ENCODE peak calls at places on chromosomes 6 and 20, in seven cellular contexts. A is choroid plexus epithelial cell; W is heart left ventricle; S is lower lobe of right lung; G is adrenal gland; Y is kidney epithelial cell; Q is CD8-positive, alpha-beta T cell. Z is an unnamed sample.

GRCh38 chr20:1700990-1701389 is 43.4 kb upstream of the SIRPG start:
- DNase-seq in Y (no peak), G (no peak), Q (no peak), A (peak; percentile 20), W (no peak), S (no peak), Z (no peak)

GRCh38 chr20:45279992-45280391 is 25.6 kb upstream of the SLPI start:
- DNase-seq in W (no peak), Q (no peak), A (no peak), S (no peak), Y (no peak), G (no peak), Z (no peak)

GRCh38 chr6:21354805-21355238 is 238.7 kb upstream of the SOX4 start:
- DNase-seq in W (no peak), G (no peak), S (no peak), Q (no peak), A (peak; percentile 68), Y (no peak), Z (no peak)

GRCh38 chr20:13322621-13323020 is 101.5 kb downstream of the ISM1 start:
- DNase-seq in A (no peak), Y (no peak), Q (no peak), S (no peak), G (no peak), W (no peak), Z (no peak)

GRCh38 chr6:4130357-4130987 is 4.9 kb downstream of the ECI2 start:
- DNase-seq in Y (no peak), A (no peak), G (peak; percentile 65), S (peak; percentile 73), W (no peak), Q (no peak), Z (peak; percentile 10)

GRCh38 chr6:169250660-169251059 is 3.0 kb downstream of the THBS2 start:
- DNase-seq in W (peak; percentile 14), Y (peak; percentile 44), S (no peak), Q (no peak), A (peak; percentile 90), G (peak; percentile 27), Z (no peak)

GRCh38 chr6:147384737-147385710 is 123.5 kb upstream of the SAMD5 start:
- DNase-seq in W (no peak), Y (no peak), G (no peak), Q (no peak), A (no peak), S (no peak), Z (no peak)

GRCh38 chr6:113495521-113495920 is 361.6 kb upstream of the MARCKS start:
- DNase-seq in W (no peak), A (peak; percentile 79), Q (no peak), Y (peak; percentile 39), S (no peak), G (no peak), Z (no peak)

GRCh38 chr6:130655586-130655985 is 171.6 kb upstream of the SMLR1 start:
- DNase-seq in A (no peak), S (no peak), Y (no peak), Q (no peak), G (no peak), W (no peak), Z (no peak)

GRCh38 chr20:44073011-44073674 is 113.8 kb downstream of the JPH2 start:
- DNase-seq in S (no peak), A (no peak), Y (no peak), G (no peak), Q (no peak), W (no peak), Z (no peak)

GRCh38 chr6:112480551-112480950 is 133.4 kb downstream of the RFPL4B start:
- DNase-seq in Q (no peak), G (no peak), W (no peak), A (peak; percentile 35), S (no peak), Y (peak; percentile 35), Z (no peak)

GRCh38 chr20:13788167-13788834 is 3.5 kb downstream of the NDUFAF5 start:
- DNase-seq in G (no peak), S (no peak), A (peak; percentile 90), Q (peak; percentile 28), Y (no peak), W (no peak), Z (peak; percentile 69)

GRCh38 chr6:56690519-56691200 is 48.0 kb upstream of the DST start:
- DNase-seq in A (peak; percentile 82), G (no peak), Y (no peak), W (no peak), S (no peak), Q (no peak), Z (no peak)

GRCh38 chr6:71466362-71466761 is 177.8 kb downstream of the OGFRL1 start:
- DNase-seq in Y (no peak), W (no peak), A (peak; percentile 61), Q (no peak), S (no peak), G (no peak), Z (no peak)

GRCh38 chr6:35183281-35183680 is 30.5 kb upstream of the SCUBE3 start:
- DNase-seq in G (no peak), S (no peak), Y (no peak), A (no peak), Q (no peak), W (no peak), Z (no peak)

GRCh38 chr6:22892452-22892851 is 323.1 kb downstream of the HDGFL1 start:
- DNase-seq in S (no peak), A (peak; percentile 98), G (no peak), Q (no peak), Y (peak; percentile 95), W (no peak), Z (no peak)

GRCh38 chr6:44061375-44062104 is 65.7 kb downstream of the MRPL14 start:
- DNase-seq in Y (no peak), W (no peak), Q (no peak), S (no peak), A (peak; percentile 68), G (no peak), Z (no peak)

GRCh38 chr6:30158475-30159025 is 2.5 kb downstream of the TRIM10 start:
- DNase-seq in A (no peak), S (no peak), Y (no peak), Q (no peak), W (no peak), G (no peak), Z (no peak)

GRCh38 chr20:2741881-2742280 is 49.3 kb downstream of the EBF4 start:
- DNase-seq in A (no peak), S (no peak), G (no peak), Y (no peak), W (no peak), Q (peak; percentile 31), Z (no peak)

GRCh38 chr20:39117486-39117885 is 155.3 kb downstream of the DHX35 start:
- DNase-seq in S (no peak), Y (peak; percentile 35), G (peak; percentile 56), Q (no peak), A (peak; percentile 54), W (no peak), Z (no peak)

GRCh38 chr6:111773501-111774345 is 99.5 kb downstream of the FYN start:
- DNase-seq in W (no peak), Q (no peak), Y (no peak), A (no peak), G (no peak), S (no peak), Z (no peak)

GRCh38 chr20:53874706-53875105 is 195.7 kb downstream of the BCAS1 start:
- DNase-seq in G (no peak), W (no peak), Q (no peak), A (no peak), Y (no peak), S (no peak), Z (no peak)

GRCh38 chr20:53874104-53874503 is 196.3 kb downstream of the BCAS1 start:
- DNase-seq in W (no peak), G (no peak), Q (no peak), Y (no peak), S (no peak), A (no peak), Z (no peak)

GRCh38 chr20:53872561-53873248 is 197.7 kb downstream of the BCAS1 start:
- DNase-seq in A (peak; percentile 39), Q (peak; percentile 66), W (no peak), S (no peak), G (no peak), Y (no peak), Z (no peak)

GRCh38 chr20:53872081-53872541 is 198.3 kb downstream of the BCAS1 start:
- DNase-seq in A (peak; percentile 31), Q (no peak), S (no peak), W (no peak), G (no peak), Y (no peak), Z (peak; percentile 57)

GRCh38 chr20:53873249-53873642 is 197.1 kb downstream of the BCAS1 start:
- DNase-seq in G (no peak), Q (peak; percentile 41), S (no peak), Y (no peak), A (no peak), W (no peak), Z (no peak)
- H3K4me3 ChIP-seq in G (no peak overlapping the region), Q (peak overlapping the region; percentile 56), S (no peak overlapping the region), Y (no peak overlapping the region), A (peak overlapping the region; percentile 31), W (no peak overlapping the region), Z (no peak overlapping the region)

GRCh38 chr20:10511166-10511506 is 76.0 kb downstream of the SLX4IP start:
- DNase-seq in A (no peak), G (no peak), S (no peak), W (no peak), Y (no peak), Q (no peak), Z (no peak)
- H3K4me3 ChIP-seq in A (no peak overlapping the region), G (no peak overlapping the region), S (no peak overlapping the region), W (no peak overlapping the region), Y (no peak overlapping the region), Q (no peak overlapping the region), Z (no peak overlapping the region)

GRCh38 chr6:38612386-38612965 is 27.3 kb downstream of the BTBD9 start:
- DNase-seq in Q (no peak), W (no peak), A (peak; percentile 17), S (no peak), Y (no peak), G (no peak), Z (peak; percentile 55)

GRCh38 chr6:38604700-38605099 is 35.0 kb downstream of the BTBD9 start:
- DNase-seq in Q (no peak), A (peak; percentile 65), S (peak; percentile 52), Y (peak; percentile 7), G (no peak), W (no peak), Z (no peak)

GRCh38 chr6:38610050-38610619 is 29.6 kb downstream of the BTBD9 start:
- DNase-seq in Q (no peak), W (no peak), G (no peak), A (peak; percentile 33), S (no peak), Y (no peak), Z (no peak)
- H3K4me3 ChIP-seq in Q (no peak overlapping the region), W (no peak overlapping the region), G (no peak overlapping the region), A (peak overlapping the region; percentile 1), S (no peak overlapping the region), Y (no peak overlapping the region), Z (no peak overlapping the region)

DNA sequence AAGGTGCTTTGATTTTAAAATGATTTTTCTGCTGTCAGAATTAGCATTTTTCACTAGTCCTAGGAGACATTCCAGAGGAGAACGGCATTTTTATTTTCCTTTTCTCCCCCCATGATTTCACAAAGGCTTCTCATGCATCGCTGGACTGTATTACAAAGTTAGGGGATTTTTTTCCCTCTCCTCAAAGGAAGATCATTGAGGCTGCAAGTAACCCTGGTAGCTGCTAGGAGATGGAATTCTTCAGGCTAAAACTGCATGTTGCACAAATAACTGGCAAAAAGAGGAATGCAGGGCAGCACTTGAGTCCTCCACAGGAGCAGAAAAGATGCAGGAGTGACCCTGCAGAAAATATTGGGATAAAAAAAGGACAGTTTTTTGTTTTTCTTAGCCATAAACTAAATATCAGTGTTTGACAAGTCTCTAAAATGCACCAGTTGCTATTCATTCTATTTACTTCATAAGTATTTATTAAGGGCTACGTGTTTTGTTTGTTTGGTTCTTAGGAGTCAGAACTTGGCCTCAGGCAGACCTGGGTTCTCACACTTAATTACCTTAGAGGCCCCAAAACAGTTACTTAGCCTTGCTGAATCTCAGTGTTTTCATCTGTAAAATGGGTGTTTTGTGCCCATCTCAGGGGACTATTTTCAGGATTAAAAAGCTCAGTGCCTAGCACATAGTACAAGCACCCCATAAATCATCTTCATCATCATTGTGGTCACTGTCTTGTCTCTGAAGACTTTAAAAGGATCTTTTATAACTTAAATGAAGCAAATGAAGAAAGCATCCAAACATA is 144.5 kb upstream of the ID4 start:
- DNase-seq in Y (no peak), Q (no peak), S (no peak), A (no peak), G (no peak), W (no peak), Z (no peak)
- H3K4me3 ChIP-seq in Y (no peak overlapping the region), Q (no peak overlapping the region), S (no peak overlapping the region), A (no peak overlapping the region), G (no peak overlapping the region), W (no peak overlapping the region), Z (no peak overlapping the region)